ENCODE peak calls at places on chromosomes 2 and 18, in six cellular contexts. One of them, this sample, is unnamed.

GRCh38 chr2:135657806-135658582 is 83.7 kb upstream of the UBXN4 start:
- DNase-seq in SK-N-SH: no peak
- DNase-seq in GM12878: peak; percentile 38
- DNase-seq in HepG2: no peak
- DNase-seq in K562: no peak
- DNase-seq in H1: no peak
- DNase-seq in this sample: no peak

GRCh38 chr2:760001-760400 is 82.8 kb upstream of the TMEM18 start:
- DNase-seq in SK-N-SH: no peak
- DNase-seq in GM12878: no peak
- DNase-seq in HepG2: no peak
- DNase-seq in K562: no peak
- DNase-seq in H1: no peak
- DNase-seq in this sample: no peak

GRCh38 chr2:111186123-111186715 is 65.5 kb downstream of the BCL2L11 start:
- DNase-seq in SK-N-SH: no peak
- DNase-seq in GM12878: no peak
- DNase-seq in HepG2: no peak
- DNase-seq in K562: no peak
- DNase-seq in H1: no peak
- DNase-seq in this sample: no peak

GRCh38 chr2:55511508-55512124 is 7.9 kb upstream of the CFAP36 start:
- DNase-seq in SK-N-SH: peak; percentile 50
- DNase-seq in GM12878: no peak
- DNase-seq in HepG2: peak; percentile 58
- DNase-seq in K562: no peak
- DNase-seq in H1: no peak
- DNase-seq in this sample: peak; percentile 38

GRCh38 chr18:2856499-2856898 is 9.7 kb downstream of the EMILIN2 start:
- DNase-seq in SK-N-SH: no peak
- DNase-seq in GM12878: no peak
- DNase-seq in HepG2: no peak
- DNase-seq in K562: no peak
- DNase-seq in H1: no peak
- DNase-seq in this sample: no peak

GRCh38 chr18:13036622-13037320 is 45.6 kb downstream of the CEP192 start:
- DNase-seq in SK-N-SH: no peak
- DNase-seq in GM12878: no peak
- DNase-seq in HepG2: no peak
- DNase-seq in K562: no peak
- DNase-seq in H1: no peak
- DNase-seq in this sample: no peak

GRCh38 chr18:5424903-5425302 is 118.9 kb downstream of the EPB41L3 start:
- DNase-seq in SK-N-SH: no peak
- DNase-seq in GM12878: no peak
- DNase-seq in HepG2: peak; percentile 26
- DNase-seq in K562: no peak
- DNase-seq in H1: no peak
- DNase-seq in this sample: no peak

GRCh38 chr2:37581433-37581832 is 90.0 kb downstream of the CDC42EP3 start:
- DNase-seq in SK-N-SH: no peak
- DNase-seq in GM12878: no peak
- DNase-seq in HepG2: no peak
- DNase-seq in K562: no peak
- DNase-seq in H1: no peak
- DNase-seq in this sample: no peak

GRCh38 chr2:42371621-42372473 is 10.8 kb upstream of the COX7A2L start:
- DNase-seq in SK-N-SH: peak; percentile 90
- DNase-seq in GM12878: no peak
- DNase-seq in HepG2: no peak
- DNase-seq in K562: no peak
- DNase-seq in H1: no peak
- DNase-seq in this sample: no peak

GRCh38 chr2:240893363-240893828 is 2.6 kb downstream of the MAB21L4 start:
- DNase-seq in SK-N-SH: no peak
- DNase-seq in GM12878: no peak
- DNase-seq in HepG2: no peak
- DNase-seq in K562: no peak
- DNase-seq in H1: no peak
- DNase-seq in this sample: peak; percentile 28

GRCh38 chr2:37689751-37690150 is 18.3 kb upstream of the CDC42EP3 start:
- DNase-seq in SK-N-SH: no peak
- DNase-seq in GM12878: no peak
- DNase-seq in HepG2: no peak
- DNase-seq in K562: no peak
- DNase-seq in H1: no peak
- DNase-seq in this sample: no peak

GRCh38 chr2:71938108-71938507 is 209.6 kb downstream of the CYP26B1 start:
- DNase-seq in SK-N-SH: peak; percentile 4
- DNase-seq in GM12878: no peak
- DNase-seq in HepG2: no peak
- DNase-seq in K562: no peak
- DNase-seq in H1: peak; percentile 14
- DNase-seq in this sample: no peak

GRCh38 chr2:34901739-34902138 is 1302.6 kb upstream of the FAM98A start:
- DNase-seq in SK-N-SH: no peak
- DNase-seq in GM12878: no peak
- DNase-seq in HepG2: no peak
- DNase-seq in K562: no peak
- DNase-seq in H1: no peak
- DNase-seq in this sample: no peak

GRCh38 chr18:75173125-75173432 is 35.9 kb downstream of the PTGR3 start:
- DNase-seq in SK-N-SH: no peak
- DNase-seq in GM12878: peak; percentile 64
- DNase-seq in HepG2: peak; percentile 35
- DNase-seq in K562: no peak
- DNase-seq in H1: no peak
- DNase-seq in this sample: no peak

GRCh38 chr18:10543277-10543676 is 17.4 kb downstream of the NAPG start:
- DNase-seq in SK-N-SH: no peak
- DNase-seq in GM12878: no peak
- DNase-seq in HepG2: no peak
- DNase-seq in K562: no peak
- DNase-seq in H1: no peak
- DNase-seq in this sample: no peak

GRCh38 chr18:10546557-10547300 is 20.9 kb downstream of the NAPG start:
- DNase-seq in SK-N-SH: no peak
- DNase-seq in GM12878: no peak
- DNase-seq in HepG2: peak; percentile 46
- DNase-seq in K562: no peak
- DNase-seq in H1: no peak
- DNase-seq in this sample: no peak

DNA sequence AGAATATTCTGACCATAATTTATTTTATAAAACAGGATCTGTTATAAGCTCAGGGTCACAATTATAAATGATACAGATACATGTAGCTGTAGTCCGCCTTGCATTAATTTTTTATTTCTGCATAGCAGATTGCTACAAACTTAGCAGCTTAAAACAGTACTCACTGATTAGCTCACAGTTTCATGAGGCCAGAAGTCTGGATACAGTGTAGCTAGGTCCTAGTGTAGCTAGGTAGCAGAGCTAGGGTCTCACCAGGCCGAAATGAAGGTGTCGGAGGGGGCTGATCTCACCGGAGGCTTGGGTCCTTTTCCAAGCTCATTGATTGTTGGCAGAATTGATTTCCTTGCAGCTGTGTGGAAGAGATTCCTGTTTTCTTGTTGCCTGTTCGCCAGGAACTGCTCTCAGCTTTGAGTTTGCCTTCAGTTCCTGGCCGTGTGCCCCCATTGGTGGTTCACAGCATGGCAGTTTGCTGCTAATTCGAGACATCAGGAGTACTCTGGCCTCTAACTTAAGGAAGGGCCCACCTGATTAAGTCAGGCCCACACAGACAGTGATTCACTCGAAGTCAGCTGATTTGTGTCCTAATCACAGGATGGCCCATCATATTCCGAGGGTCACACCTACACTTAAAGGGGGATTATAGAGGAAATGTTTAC is 18.4 kb downstream of the NAPG start:
- DNase-seq in SK-N-SH: no peak
- DNase-seq in GM12878: no peak
- DNase-seq in HepG2: no peak
- DNase-seq in K562: no peak
- DNase-seq in H1: peak; percentile 52
- DNase-seq in this sample: no peak
- TF ChIP-seq CTCF in SK-N-SH: no peak
- TF ChIP-seq CTCF in GM12878: no peak
- TF ChIP-seq CTCF in HepG2: no peak
- TF ChIP-seq CTCF in K562: no peak
- TF ChIP-seq CTCF in H1: peak; percentile 26
- TF ChIP-seq CTCF in this sample: no peak

DNA sequence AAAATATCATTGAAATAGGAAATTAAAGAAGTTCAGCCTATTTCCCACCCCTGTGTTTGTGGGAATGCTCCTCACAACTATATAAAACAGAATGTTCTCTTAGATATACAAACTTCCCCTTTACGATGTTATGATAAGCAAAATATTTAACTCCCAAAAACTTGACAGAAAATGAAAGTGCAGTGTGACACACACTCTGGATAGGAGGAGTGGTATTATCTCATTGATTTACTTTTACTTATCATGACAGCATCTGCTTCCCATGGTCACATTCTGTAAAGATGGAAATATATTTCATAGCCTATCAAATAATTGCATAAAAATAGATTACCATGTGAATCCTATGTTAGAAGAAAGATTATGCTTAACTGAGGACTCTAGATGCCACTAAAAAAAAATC is 96.6 kb upstream of the STK17B start:
- DNase-seq in SK-N-SH: no peak
- DNase-seq in GM12878: no peak
- DNase-seq in HepG2: no peak
- DNase-seq in K562: no peak
- DNase-seq in H1: no peak
- DNase-seq in this sample: no peak
- H3K27ac ChIP-seq in SK-N-SH: peak overlapping the region; percentile 40
- H3K27ac ChIP-seq in GM12878: peak overlapping the region; percentile 27
- H3K27ac ChIP-seq in HepG2: no peak overlapping the region
- H3K27ac ChIP-seq in K562: peak overlapping the region; percentile 10
- H3K27ac ChIP-seq in H1: no peak overlapping the region
- H3K27ac ChIP-seq in this sample: no peak overlapping the region

GRCh38 chr2:43454791-43455190 is 141.0 kb downstream of the THADA start:
- DNase-seq in SK-N-SH: no peak
- DNase-seq in GM12878: no peak
- DNase-seq in HepG2: no peak
- DNase-seq in K562: no peak
- DNase-seq in H1: no peak
- DNase-seq in this sample: no peak

GRCh38 chr2:43455296-43455695 is 140.5 kb downstream of the THADA start:
- DNase-seq in SK-N-SH: no peak
- DNase-seq in GM12878: no peak
- DNase-seq in HepG2: no peak
- DNase-seq in K562: no peak
- DNase-seq in H1: no peak
- DNase-seq in this sample: no peak

GRCh38 chr2:43453771-43454170 is 142.1 kb downstream of the THADA start:
- DNase-seq in SK-N-SH: no peak
- DNase-seq in GM12878: no peak
- DNase-seq in HepG2: no peak
- DNase-seq in K562: no peak
- DNase-seq in H1: no peak
- DNase-seq in this sample: no peak

GRCh38 chr2:43458002-43458628 is 137.7 kb downstream of the THADA start:
- DNase-seq in SK-N-SH: no peak
- DNase-seq in GM12878: no peak
- DNase-seq in HepG2: no peak
- DNase-seq in K562: no peak
- DNase-seq in H1: no peak
- DNase-seq in this sample: no peak

GRCh38 chr2:43455735-43456642 is 139.8 kb downstream of the THADA start:
- DNase-seq in SK-N-SH: no peak
- DNase-seq in GM12878: peak; percentile 35
- DNase-seq in HepG2: peak; percentile 91
- DNase-seq in K562: no peak
- DNase-seq in H1: no peak
- DNase-seq in this sample: no peak
- TF ChIP-seq JUND in SK-N-SH: no peak
- TF ChIP-seq JUND in GM12878: no peak
- TF ChIP-seq JUND in HepG2: no peak
- TF ChIP-seq JUND in K562: no peak
- TF ChIP-seq JUND in H1: no peak
- TF ChIP-seq JUND in this sample: peak; percentile 38

DNA sequence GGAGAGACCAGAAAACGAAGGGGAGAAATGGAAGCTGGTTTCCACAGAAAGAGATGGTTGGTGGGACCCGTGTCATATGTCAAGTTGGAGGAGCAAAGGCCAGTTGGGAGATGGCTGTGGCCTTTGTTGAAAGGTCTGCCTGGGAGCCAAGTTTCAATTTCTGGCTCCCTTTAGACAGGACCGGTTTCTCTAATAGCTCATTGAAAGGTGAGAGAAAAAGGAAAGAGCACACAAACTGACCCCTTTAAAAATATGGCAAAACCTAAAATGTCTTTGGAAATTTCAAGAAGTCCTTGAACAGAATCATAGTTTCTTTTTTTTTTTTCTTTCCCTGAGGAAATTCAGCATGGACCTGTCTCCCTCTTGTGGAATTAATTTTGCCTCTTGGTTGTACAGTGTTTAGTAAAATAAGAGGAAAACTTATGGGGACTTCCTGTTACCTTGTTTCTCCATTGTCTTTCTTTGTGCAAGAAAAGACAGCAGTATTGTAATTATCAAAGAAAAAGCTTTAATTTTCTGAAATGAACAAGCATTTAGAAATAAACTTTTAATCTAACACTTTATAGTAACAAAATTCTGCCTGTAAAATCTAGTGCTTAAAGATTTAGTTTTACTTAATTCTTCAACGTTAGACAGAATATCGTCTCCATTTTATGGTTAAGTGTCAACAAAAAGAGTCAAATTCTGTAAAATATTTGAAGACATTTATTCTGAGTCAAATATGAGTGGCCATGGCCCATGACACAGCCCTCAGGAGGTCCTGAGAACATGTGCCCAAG is 176.4 kb upstream of the NABP1 start:
- DNase-seq in SK-N-SH: peak; percentile 48
- DNase-seq in GM12878: no peak
- DNase-seq in HepG2: peak; percentile 35
- DNase-seq in K562: no peak
- DNase-seq in H1: no peak
- DNase-seq in this sample: peak; percentile 37
- TF ChIP-seq CTCF in SK-N-SH: peak; percentile 86
- TF ChIP-seq CTCF in GM12878: no peak
- TF ChIP-seq CTCF in HepG2: peak; percentile 70
- TF ChIP-seq CTCF in K562: peak; percentile 30
- TF ChIP-seq CTCF in H1: no peak
- TF ChIP-seq CTCF in this sample: peak; percentile 85

DNA sequence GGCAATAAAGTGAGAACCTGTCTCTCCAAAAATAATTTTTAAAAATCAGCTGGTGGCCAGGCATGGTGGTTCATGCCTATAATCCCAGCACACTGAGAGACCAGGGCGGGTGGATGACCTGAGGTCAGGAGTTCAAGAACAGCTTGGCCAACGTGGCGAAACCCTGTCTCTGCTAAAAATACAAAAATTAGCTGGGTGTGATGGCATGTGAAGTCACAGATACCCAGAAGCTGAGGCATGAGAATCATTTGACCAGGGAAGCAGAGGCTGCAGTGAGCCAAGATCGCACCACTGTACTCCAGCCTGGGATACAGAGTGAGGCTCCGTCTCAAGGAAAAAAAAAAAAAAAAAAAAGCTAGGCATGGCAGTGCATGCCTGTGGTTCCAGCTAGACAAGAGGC is 7.4 kb upstream of the GPR75 start:
- DNase-seq in SK-N-SH: no peak
- DNase-seq in GM12878: no peak
- DNase-seq in HepG2: no peak
- DNase-seq in K562: no peak
- DNase-seq in H1: no peak
- DNase-seq in this sample: no peak
- H3K27ac ChIP-seq in SK-N-SH: no peak overlapping the region
- H3K27ac ChIP-seq in GM12878: no peak overlapping the region
- H3K27ac ChIP-seq in HepG2: no peak overlapping the region
- H3K27ac ChIP-seq in K562: no peak overlapping the region
- H3K27ac ChIP-seq in H1: no peak overlapping the region
- H3K27ac ChIP-seq in this sample: no peak overlapping the region

GRCh38 chr2:139885921-139886498 is 1105.8 kb upstream of the NXPH2 start:
- DNase-seq in SK-N-SH: no peak
- DNase-seq in GM12878: no peak
- DNase-seq in HepG2: no peak
- DNase-seq in K562: no peak
- DNase-seq in H1: no peak
- DNase-seq in this sample: no peak
- TF ChIP-seq JUND in SK-N-SH: no peak
- TF ChIP-seq JUND in GM12878: no peak
- TF ChIP-seq JUND in HepG2: no peak
- TF ChIP-seq JUND in K562: no peak
- TF ChIP-seq JUND in H1: no peak
- TF ChIP-seq JUND in this sample: no peak